ENCODE peak calls at places on chromosomes 7 and 10, in eight cellular contexts. Y is mucosa of descending colon, G is adrenal gland, D is upper lobe of left lung, F is right lobe of liver, T is bronchial epithelial cell, L is dorsolateral prefrontal cortex, O is stomach. M is an unnamed sample.

GRCh38 chr7:132161231-132161915 is 414.9 kb downstream of the PLXNA4 start:
- DNase-seq in T (no peak), O (peak), G (peak), D (peak), F (no peak), L (no peak), Y (peak), M (no peak)

GRCh38 chr7:155816192-155816508 is 3.9 kb upstream of the SHH start:
- DNase-seq in O (no peak), G (no peak), Y (no peak), T (no peak), D (no peak), F (no peak), L (no peak), M (no peak)

GRCh38 chr10:63133787-63134557 is 844 bp downstream of the NRBF2 start:
- DNase-seq in L (no peak), F (no peak), O (peak), Y (no peak), D (no peak), T (peak), G (no peak), M (no peak)

GRCh38 chr7:36742911-36743775 is 18.8 kb upstream of the AOAH start:
- DNase-seq in L (no peak), O (no peak), Y (no peak), T (no peak), F (no peak), G (peak), D (peak), M (no peak)

GRCh38 chr7:110944966-110945644 is 145.8 kb upstream of the LRRN3 start:
- DNase-seq in Y (no peak), O (no peak), T (no peak), F (no peak), D (no peak), G (no peak), L (no peak), M (no peak)

GRCh38 chr7:112271162-112271561 is 64.7 kb downstream of the ZNF277 start:
- DNase-seq in D (no peak), F (no peak), L (no peak), G (no peak), Y (no peak), O (no peak), T (no peak), M (no peak)

GRCh38 chr7:151838861-151839381 is 38.0 kb downstream of the PRKAG2 start:
- DNase-seq in F (no peak), O (no peak), T (peak), G (no peak), L (no peak), Y (no peak), D (peak), M (no peak)

GRCh38 chr10:125559210-125559609 is 123.8 kb downstream of the TEX36 start:
- DNase-seq in F (no peak), T (no peak), L (no peak), G (no peak), Y (no peak), O (no peak), D (no peak), M (no peak)

GRCh38 chr10:43254881-43255643 is 11.8 kb downstream of the RASGEF1A start:
- DNase-seq in T (no peak), L (peak), F (peak), Y (no peak), D (peak), O (peak), G (peak), M (no peak)

GRCh38 chr10:79298403-79299244 is 48.6 kb upstream of the PPIF start:
- DNase-seq in T (peak), Y (peak), L (peak), O (peak), F (no peak), D (peak), G (peak), M (peak)

GRCh38 chr10:55311823-55312431 is 510.9 kb upstream of the PCDH15 start:
- DNase-seq in F (no peak), D (no peak), G (no peak), T (peak), L (no peak), O (no peak), Y (no peak), M (no peak)

GRCh38 chr10:112741830-112742402 is 208.1 kb upstream of the TCF7L2 start:
- DNase-seq in D (peak), T (peak), O (no peak), F (no peak), Y (peak), L (no peak), G (no peak), M (no peak)

GRCh38 chr10:44747593-44748172 is 163.5 kb upstream of the TMEM72 start:
- DNase-seq in O (no peak), G (no peak), T (no peak), D (no peak), F (no peak), Y (no peak), L (no peak), M (no peak)

GRCh38 chr10:60367431-60367830 is 22.2 kb downstream of the ANK3 start:
- DNase-seq in D (no peak), T (no peak), F (no peak), G (no peak), L (no peak), O (no peak), Y (no peak), M (no peak)

GRCh38 chr7:1957471-1958225 is 275.1 kb downstream of the MAD1L1 start:
- DNase-seq in L (no peak), F (peak), T (no peak), O (no peak), Y (no peak), D (no peak), G (no peak), M (no peak)

GRCh38 chr10:9824546-9825164 is 1193.0 kb upstream of the CELF2 start:
- DNase-seq in G (no peak), F (no peak), Y (no peak), D (no peak), T (peak), L (no peak), O (peak), M (no peak)

DNA sequence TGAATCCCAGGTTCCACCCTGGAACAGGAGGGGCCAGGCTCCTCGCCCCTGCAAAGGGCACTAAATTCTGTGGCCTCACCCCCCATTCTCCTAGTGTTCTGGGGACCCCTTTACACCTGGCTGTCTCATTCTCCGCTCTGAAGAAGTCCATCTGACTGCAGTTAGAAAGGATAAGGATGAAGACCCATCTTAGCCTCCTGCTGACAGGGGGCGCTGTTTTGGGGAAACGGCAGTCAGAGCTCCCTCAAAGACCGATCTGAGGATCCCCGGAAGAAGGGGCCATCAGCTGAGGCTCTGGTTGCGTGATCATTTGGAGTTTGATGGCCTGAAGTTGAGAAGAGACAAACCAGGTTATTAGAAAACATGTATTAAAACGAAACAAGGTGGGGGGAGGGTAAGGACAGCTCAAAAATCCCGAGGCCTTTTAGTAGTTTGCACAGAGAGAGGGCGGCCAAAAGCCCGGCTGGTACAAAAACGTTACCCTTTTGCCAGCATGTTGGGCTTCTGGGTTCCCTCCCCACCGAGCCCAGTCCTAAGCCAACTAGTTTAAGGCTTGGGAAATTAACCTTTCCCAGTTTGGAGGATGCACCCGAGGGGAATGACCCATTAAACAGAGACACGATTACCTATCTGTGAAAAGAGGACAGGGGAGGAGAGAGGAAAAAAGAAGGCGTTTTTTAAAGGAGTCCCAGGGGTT is 102.8 kb downstream of the CHN2 start:
- DNase-seq in G (no peak), L (no peak), D (no peak), O (no peak), F (no peak), Y (no peak), T (no peak), M (no peak)
- TF ChIP-seq CTCF in G (no peak), L (no peak), D (no peak), O (no peak), F (no peak), Y (no peak), T (no peak), M (peak)

GRCh38 chr7:73520673-73521635 is 1.1 kb downstream of the BAZ1B start:
- DNase-seq in L (no peak), F (no peak), G (no peak), T (peak), D (no peak), Y (no peak), O (no peak), M (no peak)

GRCh38 chr7:73519867-73520672 is 2.0 kb downstream of the BAZ1B start:
- DNase-seq in F (no peak), T (no peak), O (no peak), Y (peak), G (no peak), D (no peak), L (no peak), M (no peak)

GRCh38 chr7:73521636-73522080 is 435 bp downstream of the BAZ1B start:
- DNase-seq in G (peak), D (peak), Y (peak), L (no peak), T (peak), O (peak), F (peak), M (no peak)

GRCh38 chr7:73518470-73518869 is 3.6 kb downstream of the BAZ1B start:
- DNase-seq in D (no peak), O (no peak), Y (no peak), F (no peak), L (no peak), G (no peak), T (no peak), M (no peak)

DNA sequence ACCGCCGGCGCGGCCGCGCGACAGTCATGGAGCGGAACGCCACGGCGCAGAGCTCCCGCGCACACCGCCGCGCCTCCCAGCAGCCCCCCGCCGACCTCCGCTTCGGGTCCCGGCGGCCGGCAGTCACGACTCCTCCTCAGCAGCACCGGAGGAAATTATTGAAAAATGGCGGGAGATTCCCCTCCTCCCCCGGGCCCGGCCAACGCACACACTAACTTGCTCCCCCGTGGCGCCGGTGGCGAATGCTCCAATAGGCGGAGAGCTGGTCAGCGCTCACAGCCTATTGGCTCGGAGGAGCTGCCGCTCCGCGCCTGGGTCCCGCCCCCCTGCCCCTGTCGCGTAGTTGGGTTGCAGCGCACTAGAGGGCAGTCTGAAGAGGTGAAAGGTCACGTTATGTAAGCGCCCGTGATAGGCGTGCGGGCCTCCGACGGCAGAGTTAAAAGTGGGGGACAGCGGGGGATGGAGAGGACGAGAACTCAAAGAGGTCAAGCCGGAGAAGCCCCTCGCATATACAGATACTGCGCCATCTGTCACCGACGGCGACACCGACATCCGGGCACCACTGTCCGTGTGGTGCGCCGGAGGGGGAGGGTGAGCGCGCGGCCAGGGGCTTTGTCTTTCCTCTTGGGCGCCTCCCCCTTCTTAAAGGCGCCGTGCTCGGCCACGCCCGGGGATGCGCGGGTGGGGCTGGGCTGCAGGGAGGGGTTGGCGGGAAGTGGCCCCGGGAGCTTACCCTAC is at the start of gene BAZ1B:
- DNase-seq in G (peak), O (peak), L (peak), F (peak), T (peak), D (peak), Y (peak), M (peak)
- TF ChIP-seq CTCF in G (no peak), O (no peak), L (peak), F (peak), T (peak), D (peak), Y (peak), M (no peak)

DNA sequence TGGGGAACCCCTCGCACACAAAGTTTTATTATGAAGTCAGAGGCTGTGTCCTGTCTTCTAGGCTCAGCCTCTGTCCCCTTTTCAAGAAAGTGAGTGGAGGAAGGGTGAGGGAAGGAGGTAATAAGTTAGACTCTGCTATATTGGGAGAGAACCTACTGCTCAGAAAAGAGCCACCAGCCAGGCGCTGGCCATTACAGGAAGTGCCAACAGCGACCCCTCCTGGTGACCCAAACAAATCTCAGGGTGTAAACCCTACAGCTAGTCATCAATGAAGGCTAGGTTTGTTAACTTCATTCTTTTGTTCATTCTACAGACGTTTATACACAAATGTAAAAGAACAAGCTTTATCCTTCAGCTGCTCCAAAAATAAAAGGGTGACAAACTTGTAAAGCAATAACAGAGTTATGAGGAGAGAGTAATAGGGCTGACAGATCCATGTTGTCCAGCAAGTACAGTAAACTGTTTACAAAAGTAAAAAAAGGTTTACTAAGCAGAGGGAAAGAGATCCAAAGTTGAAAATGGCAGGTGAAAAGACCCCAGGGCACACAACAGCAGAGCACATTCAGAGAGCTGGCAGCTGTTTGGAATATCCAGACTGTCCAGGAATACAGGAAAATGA is 82.7 kb downstream of the FAM204A start:
- DNase-seq in G (no peak), O (peak), Y (peak), D (peak), F (no peak), T (peak), L (no peak), M (no peak)
- TF ChIP-seq CTCF in G (peak), O (no peak), Y (peak), D (peak), F (peak), T (peak), L (peak), M (peak)

GRCh38 chr7:20197837-20198236 is 19.3 kb downstream of the MACC1 start:
- DNase-seq in Y (no peak), F (no peak), O (no peak), D (no peak), L (no peak), T (no peak), G (no peak), M (no peak)
- TF ChIP-seq CTCF in Y (no peak), F (no peak), O (no peak), D (no peak), L (peak), T (peak), G (no peak), M (no peak)

GRCh38 chr10:24886281-24886680 is 66.1 kb downstream of the PRTFDC1 start:
- DNase-seq in F (no peak), G (no peak), D (no peak), L (no peak), Y (peak), T (no peak), O (peak), M (no peak)
- TF ChIP-seq CTCF in F (no peak), G (no peak), D (no peak), L (no peak), Y (no peak), T (no peak), O (no peak), M (no peak)

GRCh38 chr7:90666186-90666585 is 70.1 kb downstream of the CDK14 start:
- DNase-seq in O (no peak), G (peak), D (peak), F (no peak), L (no peak), Y (no peak), T (no peak), M (peak)

GRCh38 chr7:90669492-90669891 is 73.4 kb downstream of the CDK14 start:
- DNase-seq in O (no peak), G (no peak), Y (no peak), D (no peak), F (no peak), T (no peak), L (no peak), M (no peak)

GRCh38 chr7:90669002-90669401 is 72.9 kb downstream of the CDK14 start:
- DNase-seq in F (no peak), D (no peak), L (no peak), Y (no peak), T (no peak), O (no peak), G (no peak), M (no peak)

GRCh38 chr7:90675982-90676381 is 79.9 kb downstream of the CDK14 start:
- DNase-seq in Y (no peak), D (no peak), O (no peak), F (no peak), T (no peak), G (no peak), L (no peak), M (no peak)

GRCh38 chr7:90671571-90671970 is 75.5 kb downstream of the CDK14 start:
- DNase-seq in G (no peak), O (no peak), D (no peak), T (no peak), Y (no peak), L (no peak), F (no peak), M (no peak)
- TF ChIP-seq CTCF in G (no peak), O (no peak), D (no peak), T (no peak), Y (no peak), L (no peak), F (no peak), M (no peak)

DNA sequence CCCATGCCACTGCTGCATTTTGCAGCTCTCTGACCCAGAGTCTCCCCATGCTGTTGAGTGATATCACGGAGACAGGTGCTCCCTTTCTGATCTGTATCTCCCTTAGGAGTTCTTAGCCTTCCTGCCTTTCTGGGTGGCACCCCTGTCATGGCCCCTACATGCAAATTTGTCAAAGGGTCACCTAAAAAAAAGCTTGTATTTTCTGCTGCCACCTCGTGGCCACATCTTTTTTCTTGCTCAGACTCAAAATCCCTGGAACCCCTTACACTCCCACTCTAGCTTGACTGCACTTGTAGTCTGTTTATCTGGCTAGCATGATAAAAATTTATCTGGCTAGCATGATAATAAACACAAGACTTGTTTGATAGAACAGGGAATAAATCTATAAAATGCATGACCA is 809.1 kb downstream of the SORCS1 start:
- DNase-seq in F (no peak), O (no peak), D (no peak), T (peak), L (no peak), G (no peak), Y (no peak), M (no peak)
- TF ChIP-seq CTCF in F (no peak), O (no peak), D (no peak), T (peak), L (no peak), G (no peak), Y (no peak), M (peak)